ENCODE peak calls at places on chromosomes 11 and 22, in five cellular contexts. O is NCI-H1694 treated with DMSO at 0.1 percent for 48 hours; H is AG09309; P is stimulated activated CD4-positive, alpha-beta T cell treated with anti-CD3 and anti-CD28 coated beads, Interleukin-1b, Interleukin-23, amount 100 ng/mL, for 1 hour; L is NCI-H774. I is an unnamed sample.

GRCh38 chr22:18056161-18056666 is 21.6 kb upstream of the PEX26 start:
- DNase-seq in L (peak), H (peak), O (peak), P (no peak), I (peak)

GRCh38 chr11:112863304-112863703 is 97.9 kb upstream of the NCAM1 start:
- DNase-seq in O (no peak), L (no peak), H (no peak), P (no peak), I (no peak)

GRCh38 chr11:73186886-73187285 is 31.2 kb upstream of the P2RY2 start:
- DNase-seq in L (no peak), O (no peak), H (no peak), P (no peak), I (no peak)

GRCh38 chr11:7538466-7539454 is 25.0 kb downstream of the PPFIBP2 start:
- DNase-seq in H (no peak), P (no peak), L (no peak), O (no peak), I (no peak)

GRCh38 chr22:43812890-43813289 is 785 bp upstream of the EFCAB6 start:
- DNase-seq in O (no peak), L (no peak), H (no peak), P (no peak), I (no peak)

GRCh38 chr11:67541198-67541597 is 18.0 kb upstream of the CABP2 start:
- DNase-seq in O (no peak), L (no peak), H (no peak), P (no peak), I (no peak)

GRCh38 chr11:87144266-87144665 is 106.5 kb downstream of the TMEM135 start:
- DNase-seq in O (no peak), H (no peak), L (peak), P (no peak), I (no peak)

GRCh38 chr11:92685049-92685448 is 284.4 kb upstream of the MTNR1B start:
- DNase-seq in H (no peak), L (peak), P (no peak), O (no peak), I (no peak)

GRCh38 chr22:41181349-41182241 is 23.5 kb upstream of the L3MBTL2 start:
- DNase-seq in H (peak), L (no peak), P (no peak), O (no peak), I (no peak)

GRCh38 chr11:65643971-65644370 is 6.1 kb downstream of the SIPA1 start:
- DNase-seq in L (no peak), P (no peak), O (no peak), H (no peak), I (no peak)

GRCh38 chr11:72631806-72632731 is 42.2 kb downstream of the PDE2A start:
- DNase-seq in P (no peak), L (no peak), O (peak), H (no peak), I (no peak)

GRCh38 chr11:14359573-14360031 is 619 bp upstream of the RRAS2 start:
- DNase-seq in O (no peak), P (no peak), L (no peak), H (no peak), I (no peak)

GRCh38 chr11:69321877-69322350 is 28.0 kb downstream of the MYEOV start:
- DNase-seq in L (no peak), H (peak), P (no peak), O (no peak), I (peak)

GRCh38 chr22:23234409-23235161 is 54.3 kb downstream of the BCR start:
- DNase-seq in P (no peak), O (no peak), H (no peak), L (no peak), I (no peak)

GRCh38 chr11:104892723-104893511 is 5.3 kb downstream of the CASP12 start:
- DNase-seq in H (no peak), P (no peak), O (no peak), L (no peak), I (no peak)

GRCh38 chr11:6673523-6673922 is 9.6 kb downstream of the MRPL17 start:
- DNase-seq in O (no peak), L (no peak), H (no peak), P (no peak), I (no peak)

GRCh38 chr11:31820438-31820818 is 9.3 kb upstream of the PAX6 start:
- DNase-seq in O (no peak), L (no peak), H (no peak), P (no peak), I (no peak)

GRCh38 chr22:50271519-50271970 is 1.4 kb upstream of the MAPK11 start:
- DNase-seq in H (no peak), P (peak), O (peak), L (peak), I (no peak)

GRCh38 chr11:26964335-26964734 is 29.6 kb upstream of the FIBIN start:
- DNase-seq in H (no peak), L (no peak), O (no peak), P (no peak), I (no peak)